ENCODE peak calls at places on chromosomes 4 and X, in five cellular contexts. B is heart left ventricle, Z is right lobe of liver, R is upper lobe of left lung, F is body of pancreas. D is an unnamed sample.
A peak's percentile ranks its signal among the peaks of the same experiment; 100 is the strongest.

GRCh38 chrX:10033360-10034007 is 66.3 kb downstream of the CLDN34 start:
- DNase-seq in Z (no peak), F (no peak), B (no peak), R (no peak), D (no peak)

GRCh38 chr4:40337081-40337480 is 1.9 kb downstream of the CHRNA9 start:
- DNase-seq in B (no peak), F (no peak), R (no peak), Z (no peak), D (no peak)

GRCh38 chrX:112612558-112612957 is 67.2 kb downstream of the LHFPL1 start:
- DNase-seq in F (no peak), R (no peak), B (no peak), Z (no peak), D (no peak)

GRCh38 chr4:22389240-22389871 is 126.5 kb downstream of the ADGRA3 start:
- DNase-seq in F (peak; percentile 53), R (no peak), Z (no peak), B (no peak), D (no peak)

GRCh38 chr4:52979821-52980590 is 117.9 kb downstream of the RASL11B start:
- DNase-seq in Z (no peak), B (no peak), R (no peak), F (no peak), D (no peak)

GRCh38 chrX:150018931-150019331 is 80.6 kb upstream of the EOLA2 start:
- DNase-seq in R (no peak), F (no peak), B (no peak), Z (no peak), D (no peak)

GRCh38 chr4:121784401-121784800 is 16.7 kb upstream of the EXOSC9 start:
- DNase-seq in R (no peak), Z (no peak), B (no peak), F (no peak), D (no peak)

GRCh38 chrX:17359500-17359899 is 15.5 kb upstream of the NHS start:
- DNase-seq in B (no peak), F (no peak), R (no peak), Z (no peak), D (no peak)

GRCh38 chr4:108240356-108240755 is 71.6 kb upstream of the LEF1 start:
- DNase-seq in Z (no peak), R (no peak), B (no peak), F (no peak), D (no peak)

GRCh38 chrX:23797371-23798128 is 14.6 kb downstream of the SAT1 start:
- DNase-seq in Z (no peak), B (no peak), R (no peak), F (no peak), D (no peak)

GRCh38 chr4:128810331-128810870 is 901 bp downstream of the JADE1 start:
- DNase-seq in F (peak; percentile 65), Z (peak; percentile 60), R (peak; percentile 47), B (no peak), D (no peak)

GRCh38 chr4:110414590-110414989 is 61.4 kb upstream of the ENPEP start:
- DNase-seq in F (no peak), B (no peak), Z (no peak), R (no peak), D (no peak)
- TF ChIP-seq CTCF in F (no peak), B (no peak), Z (no peak), R (no peak), D (no peak)

GRCh38 chr4:185723619-185724150 is 88.3 kb downstream of the SORBS2 start:
- DNase-seq in F (no peak), Z (no peak), B (no peak), R (no peak), D (no peak)

GRCh38 chr4:185719493-185719843 is 92.5 kb downstream of the SORBS2 start:
- DNase-seq in B (no peak), F (no peak), Z (no peak), R (no peak), D (no peak)

GRCh38 chr4:185718578-185719492 is 93.2 kb downstream of the SORBS2 start:
- DNase-seq in Z (no peak), F (no peak), R (no peak), B (no peak), D (no peak)

GRCh38 chr4:185721190-185721948 is 90.6 kb downstream of the SORBS2 start:
- DNase-seq in R (no peak), Z (no peak), B (no peak), F (no peak), D (no peak)

GRCh38 chr4:185721949-185722316 is 90.1 kb downstream of the SORBS2 start:
- DNase-seq in R (no peak), F (no peak), B (no peak), Z (no peak), D (no peak)
- H3K4me1 ChIP-seq in R (peaks cover 41% of the 10 kb centered on the region), F (peaks cover 82% of the 10 kb centered on the region), B (peaks cover 84% of the 10 kb centered on the region), Z (peaks cover 79% of the 10 kb centered on the region), D (no peaks in the 10 kb centered on the region)

GRCh38 chr4:25863347-25863784 is 578 bp upstream of the SEL1L3 start:
- DNase-seq in B (no peak), R (peak; percentile 46), Z (peak; percentile 64), F (peak; percentile 72), D (no peak)

GRCh38 chr4:25861951-25862410 is 807 bp downstream of the SEL1L3 start:
- DNase-seq in Z (peak; percentile 47), B (no peak), R (peak; percentile 30), F (peak; percentile 39), D (no peak)

GRCh38 chr4:25862411-25863346 is at the start of gene SEL1L3:
- DNase-seq in F (peak; percentile 70), R (peak; percentile 69), B (peak; percentile 72), Z (peak; percentile 64), D (no peak)

GRCh38 chr4:25865586-25865985 is 2.8 kb upstream of the SEL1L3 start:
- DNase-seq in B (no peak), Z (no peak), R (peak; percentile 50), F (peak; percentile 44), D (no peak)

DNA sequence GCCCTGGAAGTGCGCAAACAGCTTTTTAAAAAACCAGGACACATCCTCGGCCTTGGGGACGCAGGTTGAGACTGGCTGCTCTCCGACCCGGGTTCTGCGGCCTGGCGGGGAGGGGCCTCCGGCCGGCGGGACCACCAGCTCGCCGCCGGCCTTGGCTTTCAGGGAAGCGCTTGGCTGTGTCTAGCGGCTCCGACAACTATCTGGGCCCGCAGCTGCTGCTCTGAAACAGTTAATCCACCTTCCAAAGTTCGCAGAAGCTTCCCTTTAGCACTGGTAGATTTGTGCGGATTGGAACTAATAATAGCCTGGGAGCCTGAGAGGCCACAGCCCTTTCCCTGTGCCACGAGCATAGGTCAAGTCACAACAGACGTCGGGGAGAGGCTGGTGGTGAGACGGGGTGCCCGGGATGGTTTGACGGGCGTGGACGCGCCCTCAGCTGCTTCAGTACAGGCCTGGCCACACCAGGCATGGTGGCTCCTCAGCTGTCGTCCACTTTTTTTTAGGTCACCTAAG is 1.2 kb upstream of the SEL1L3 start:
- DNase-seq in Z (no peak), B (no peak), F (no peak), R (no peak), D (no peak)
- TF ChIP-seq POLR2A in Z (no peak), B (no peak), F (no peak), R (no peak), D (no peak)

GRCh38 chrX:145823132-145823531 is 5.5 kb downstream of the SLITRK2 start:
- DNase-seq in F (no peak), Z (no peak), B (no peak), R (no peak), D (no peak)
- TF ChIP-seq CTCF in F (no peak), Z (no peak), B (no peak), R (no peak), D (no peak)

DNA sequence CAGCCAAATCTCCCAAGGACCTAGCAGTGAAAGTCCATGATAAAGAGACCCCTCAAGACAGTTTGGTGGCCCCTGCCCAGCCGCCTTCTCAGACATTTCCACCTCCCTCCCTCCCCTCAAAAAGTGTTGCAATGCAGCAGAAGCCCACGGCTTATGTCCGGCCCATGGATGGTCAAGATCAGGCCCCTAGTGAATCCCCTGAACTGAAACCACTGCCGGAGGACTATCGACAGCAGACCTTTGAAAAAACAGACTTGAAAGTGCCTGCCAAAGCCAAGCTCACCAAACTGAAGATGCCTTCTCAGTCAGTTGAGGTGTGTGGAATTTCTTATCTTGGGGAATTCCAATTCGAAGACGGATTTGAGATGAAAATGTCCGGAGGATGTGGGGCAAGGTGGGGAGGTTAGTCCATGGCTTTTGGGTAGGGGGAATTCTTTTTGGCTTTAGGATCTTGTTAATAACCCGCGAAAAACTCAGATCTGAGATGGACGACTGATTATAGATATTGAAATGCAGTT is 112.5 kb downstream of the AFF1 start:
- DNase-seq in Z (no peak), F (no peak), R (no peak), B (no peak), D (no peak)
- H3K4me1 ChIP-seq in Z (peaks cover 42% of the 10 kb centered on the region), F (peaks cover 62% of the 10 kb centered on the region), R (peaks cover 47% of the 10 kb centered on the region), B (peaks cover 85% of the 10 kb centered on the region), D (peaks cover 17% of the 10 kb centered on the region)

GRCh38 chrX:48676106-48676892 is 7.3 kb upstream of the WAS start:
- DNase-seq in R (peak; percentile 90), F (peak; percentile 89), B (peak; percentile 95), Z (peak; percentile 93), D (peak; percentile 45)
- TF ChIP-seq POLR2A in R (no peak), F (peak; percentile 82), B (peak; percentile 72), Z (peak; percentile 89), D (no peak)

GRCh38 chr4:23932186-23932585 is 42.3 kb upstream of the PPARGC1A start:
- DNase-seq in F (no peak), B (no peak), Z (no peak), R (no peak), D (no peak)

GRCh38 chr4:23934223-23934622 is 44.4 kb upstream of the PPARGC1A start:
- DNase-seq in B (no peak), R (no peak), Z (no peak), F (no peak), D (no peak)

GRCh38 chr4:23932935-23933334 is 43.1 kb upstream of the PPARGC1A start:
- DNase-seq in Z (no peak), F (no peak), R (no peak), B (no peak), D (no peak)

GRCh38 chr4:23937173-23937572 is 47.3 kb upstream of the PPARGC1A start:
- DNase-seq in Z (no peak), B (no peak), F (no peak), R (no peak), D (no peak)

DNA sequence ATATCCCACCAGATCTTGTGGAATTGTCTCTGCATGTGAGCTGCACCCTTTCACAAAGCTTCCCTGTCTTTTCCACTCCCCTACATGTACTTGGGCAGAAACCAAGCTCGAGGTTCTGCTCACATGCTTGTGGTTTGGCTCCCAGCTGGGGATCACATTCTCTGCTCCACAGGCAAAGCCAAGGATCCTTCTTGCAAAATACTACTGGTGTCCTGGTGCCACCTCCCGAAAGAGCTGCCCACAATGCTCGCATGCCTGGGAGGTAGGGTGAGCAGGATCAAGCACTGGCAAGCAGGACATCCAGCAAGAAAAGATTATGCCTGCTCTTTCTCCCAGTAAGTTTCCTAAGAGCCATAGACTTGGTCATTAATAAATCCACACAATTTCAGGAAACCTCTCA is 45.1 kb upstream of the PPARGC1A start:
- DNase-seq in B (peak; percentile 64), Z (peak; percentile 89), R (peak; percentile 83), F (peak; percentile 29), D (no peak)
- TF ChIP-seq CTCF in B (no peak), Z (no peak), R (no peak), F (no peak), D (no peak)

D was measured in esophagus squamous epithelium.